ENCODE peak calls at places on chromosomes 16 and 17, in four cellular contexts. B, E, R and N are unnamed samples.
A peak's percentile ranks its signal among the peaks of the same experiment; 100 is the strongest.

GRCh38 chr16:84673561-84673960 is 25.2 kb downstream of the KLHL36 start:
- DNase-seq in B (no peak), E (no peak), R (no peak), N (no peak)

GRCh38 chr17:4329838-4330237 is 36.6 kb downstream of the UBE2G1 start:
- DNase-seq in B (peak; percentile 86), E (no peak), R (no peak), N (no peak)

GRCh38 chr17:7035591-7036368 is at the start of gene SLC16A13:
- DNase-seq in B (peak; percentile 82), E (peak; percentile 87), R (peak; percentile 82), N (peak; percentile 95)

GRCh38 chr17:34568953-34569352 is 10.4 kb upstream of the TMEM132E start:
- DNase-seq in B (no peak), E (no peak), R (no peak), N (no peak)

GRCh38 chr17:57344261-57344660 is 87.9 kb downstream of the MSI2 start:
- DNase-seq in B (no peak), E (no peak), R (no peak), N (no peak)

GRCh38 chr16:371729-372521 is 1.6 kb upstream of the MRPL28 start:
- DNase-seq in B (no peak), E (peak; percentile 57), R (no peak), N (no peak)

GRCh38 chr16:83701494-83701893 is 106.3 kb upstream of the HSBP1 start:
- DNase-seq in B (peak; percentile 9), E (peak; percentile 72), R (no peak), N (no peak)

GRCh38 chr17:63399856-63400255 is 46.2 kb downstream of the CYB561 start:
- DNase-seq in B (no peak), E (peak; percentile 96), R (peak; percentile 51), N (no peak)

GRCh38 chr16:79370736-79371135 is 229.8 kb downstream of the MAF start:
- DNase-seq in B (no peak), E (no peak), R (no peak), N (no peak)

GRCh38 chr16:88815901-88816589 is 4.3 kb upstream of the APRT start:
- DNase-seq in B (peak; percentile 13), E (peak; percentile 67), R (no peak), N (no peak)

GRCh38 chr17:77399319-77399959 is 258.7 kb downstream of the SEC14L1 start:
- DNase-seq in B (no peak), E (no peak), R (no peak), N (no peak)

GRCh38 chr16:76681296-76681695 is 404.1 kb downstream of the CNTNAP4 start:
- DNase-seq in B (no peak), E (no peak), R (no peak), N (no peak)

GRCh38 chr17:20919990-20920812 is 122.6 kb downstream of the USP22 start:
- DNase-seq in B (no peak), E (no peak), R (no peak), N (no peak)

GRCh38 chr17:38861399-38861843 is 7.9 kb upstream of the RPL23 start:
- DNase-seq in B (peak; percentile 43), E (peak; percentile 53), R (no peak), N (no peak)

GRCh38 chr16:4972938-4973587 is 14.9 kb downstream of the SEC14L5 start:
- DNase-seq in B (no peak), E (no peak), R (no peak), N (no peak)

GRCh38 chr17:27564463-27564862 is 66.5 kb upstream of the LGALS9 start:
- DNase-seq in B (no peak), E (no peak), R (no peak), N (no peak)